ENCODE peak calls at places on chromosomes 1 and 21, in seven cellular contexts. One of them, this sample, is unnamed.

GRCh38 chr1:185017338-185017737 is 28.0 kb upstream of the RNF2 start:
- DNase-seq in putamen: no peak
- DNase-seq in activated naive CD8-positive, alpha-beta T cell treated with anti-CD3 and anti-CD28 coated beads for 36 hours: no peak
- DNase-seq in effector memory CD8-positive, alpha-beta T cell: no peak
- DNase-seq in GM03348: peak; percentile 76
- DNase-seq in HTR-8/SVneo: peak; percentile 51
- DNase-seq in choroid plexus epithelial cell: peak; percentile 92
- DNase-seq in this sample: no peak

GRCh38 chr1:218671573-218671972 is 326.4 kb downstream of the TGFB2 start:
- DNase-seq in putamen: no peak
- DNase-seq in activated naive CD8-positive, alpha-beta T cell treated with anti-CD3 and anti-CD28 coated beads for 36 hours: no peak
- DNase-seq in effector memory CD8-positive, alpha-beta T cell: no peak
- DNase-seq in GM03348: no peak
- DNase-seq in HTR-8/SVneo: peak; percentile 45
- DNase-seq in choroid plexus epithelial cell: peak; percentile 66
- DNase-seq in this sample: no peak

GRCh38 chr21:45998276-45998701 is 16.7 kb downstream of the COL6A1 start:
- DNase-seq in putamen: no peak
- DNase-seq in activated naive CD8-positive, alpha-beta T cell treated with anti-CD3 and anti-CD28 coated beads for 36 hours: no peak
- DNase-seq in effector memory CD8-positive, alpha-beta T cell: no peak
- DNase-seq in GM03348: no peak
- DNase-seq in HTR-8/SVneo: no peak
- DNase-seq in choroid plexus epithelial cell: no peak
- DNase-seq in this sample: no peak

GRCh38 chr1:51954783-51955182 is 35.7 kb downstream of the RAB3B start:
- DNase-seq in putamen: no peak
- DNase-seq in activated naive CD8-positive, alpha-beta T cell treated with anti-CD3 and anti-CD28 coated beads for 36 hours: no peak
- DNase-seq in effector memory CD8-positive, alpha-beta T cell: no peak
- DNase-seq in GM03348: no peak
- DNase-seq in HTR-8/SVneo: no peak
- DNase-seq in choroid plexus epithelial cell: no peak
- DNase-seq in this sample: no peak

GRCh38 chr1:93670141-93670540 is 11.5 kb downstream of the BCAR3 start:
- DNase-seq in putamen: no peak
- DNase-seq in activated naive CD8-positive, alpha-beta T cell treated with anti-CD3 and anti-CD28 coated beads for 36 hours: no peak
- DNase-seq in effector memory CD8-positive, alpha-beta T cell: no peak
- DNase-seq in GM03348: peak; percentile 46
- DNase-seq in HTR-8/SVneo: no peak
- DNase-seq in choroid plexus epithelial cell: peak; percentile 77
- DNase-seq in this sample: no peak

GRCh38 chr1:58290685-58291372 is 255.7 kb downstream of the OMA1 start:
- DNase-seq in putamen: no peak
- DNase-seq in activated naive CD8-positive, alpha-beta T cell treated with anti-CD3 and anti-CD28 coated beads for 36 hours: no peak
- DNase-seq in effector memory CD8-positive, alpha-beta T cell: no peak
- DNase-seq in GM03348: peak; percentile 30
- DNase-seq in HTR-8/SVneo: no peak
- DNase-seq in choroid plexus epithelial cell: peak; percentile 41
- DNase-seq in this sample: no peak

GRCh38 chr1:232290570-232290969 is 339.4 kb downstream of the SIPA1L2 start:
- DNase-seq in putamen: no peak
- DNase-seq in activated naive CD8-positive, alpha-beta T cell treated with anti-CD3 and anti-CD28 coated beads for 36 hours: no peak
- DNase-seq in effector memory CD8-positive, alpha-beta T cell: no peak
- DNase-seq in GM03348: no peak
- DNase-seq in HTR-8/SVneo: no peak
- DNase-seq in choroid plexus epithelial cell: no peak
- DNase-seq in this sample: no peak

GRCh38 chr1:51948491-51948915 is 42.0 kb downstream of the RAB3B start:
- DNase-seq in putamen: no peak
- DNase-seq in activated naive CD8-positive, alpha-beta T cell treated with anti-CD3 and anti-CD28 coated beads for 36 hours: no peak
- DNase-seq in effector memory CD8-positive, alpha-beta T cell: no peak
- DNase-seq in GM03348: no peak
- DNase-seq in HTR-8/SVneo: no peak
- DNase-seq in choroid plexus epithelial cell: no peak
- DNase-seq in this sample: no peak

GRCh38 chr1:186577201-186577600 is 103.0 kb downstream of the PTGS2 start:
- DNase-seq in putamen: no peak
- DNase-seq in activated naive CD8-positive, alpha-beta T cell treated with anti-CD3 and anti-CD28 coated beads for 36 hours: no peak
- DNase-seq in effector memory CD8-positive, alpha-beta T cell: no peak
- DNase-seq in GM03348: no peak
- DNase-seq in HTR-8/SVneo: no peak
- DNase-seq in choroid plexus epithelial cell: no peak
- DNase-seq in this sample: no peak

GRCh38 chr1:21251773-21252471 is 38.3 kb downstream of the ECE1 start:
- DNase-seq in putamen: peak; percentile 56
- DNase-seq in activated naive CD8-positive, alpha-beta T cell treated with anti-CD3 and anti-CD28 coated beads for 36 hours: peak; percentile 45
- DNase-seq in effector memory CD8-positive, alpha-beta T cell: no peak
- DNase-seq in GM03348: peak; percentile 80
- DNase-seq in HTR-8/SVneo: peak; percentile 60
- DNase-seq in choroid plexus epithelial cell: peak; percentile 97
- DNase-seq in this sample: no peak

GRCh38 chr1:114093624-114094302 is 59.9 kb downstream of the SYT6 start:
- DNase-seq in putamen: no peak
- DNase-seq in activated naive CD8-positive, alpha-beta T cell treated with anti-CD3 and anti-CD28 coated beads for 36 hours: no peak
- DNase-seq in effector memory CD8-positive, alpha-beta T cell: no peak
- DNase-seq in GM03348: no peak
- DNase-seq in HTR-8/SVneo: no peak
- DNase-seq in choroid plexus epithelial cell: peak; percentile 29
- DNase-seq in this sample: no peak

This sample was measured in hypothalamus.